ENCODE peak calls at places on chromosomes 13 and 19, in ten cellular contexts. One of them, this sample, is unnamed.

GRCh38 chr13:48333976-48334375 is 30.4 kb downstream of the RB1 start:
- DNase-seq in GM23338: no peak
- DNase-seq in spleen: no peak
- DNase-seq in HCT116: no peak
- DNase-seq in HL-60: no peak
- DNase-seq in stomach: no peak
- DNase-seq in transverse colon: no peak
- DNase-seq in breast epithelium: no peak
- DNase-seq in GM12878: no peak
- DNase-seq in sigmoid colon: no peak
- DNase-seq in this sample: no peak

GRCh38 chr19:55069137-55069858 is 6.3 kb upstream of the RDH13 start:
- DNase-seq in GM23338: peak
- DNase-seq in spleen: no peak
- DNase-seq in HCT116: no peak
- DNase-seq in HL-60: no peak
- DNase-seq in stomach: peak
- DNase-seq in transverse colon: peak
- DNase-seq in breast epithelium: peak
- DNase-seq in GM12878: no peak
- DNase-seq in sigmoid colon: no peak
- DNase-seq in this sample: no peak

GRCh38 chr19:2270572-2271515 is 11.1 kb downstream of the PEAK3 start:
- DNase-seq in GM23338: peak
- DNase-seq in spleen: peak
- DNase-seq in HCT116: no peak
- DNase-seq in HL-60: peak
- DNase-seq in stomach: peak
- DNase-seq in transverse colon: peak
- DNase-seq in breast epithelium: peak
- DNase-seq in GM12878: no peak
- DNase-seq in sigmoid colon: peak
- DNase-seq in this sample: peak

GRCh38 chr19:2550431-2551171 is 74.7 kb downstream of the GADD45B start:
- DNase-seq in GM23338: peak
- DNase-seq in spleen: peak
- DNase-seq in HCT116: no peak
- DNase-seq in HL-60: no peak
- DNase-seq in stomach: no peak
- DNase-seq in transverse colon: no peak
- DNase-seq in breast epithelium: no peak
- DNase-seq in GM12878: no peak
- DNase-seq in sigmoid colon: peak
- DNase-seq in this sample: no peak

GRCh38 chr19:2974342-2974932 is 2.9 kb upstream of the TLE6 start:
- DNase-seq in GM23338: no peak
- DNase-seq in spleen: no peak
- DNase-seq in HCT116: no peak
- DNase-seq in HL-60: peak
- DNase-seq in stomach: no peak
- DNase-seq in transverse colon: no peak
- DNase-seq in breast epithelium: peak
- DNase-seq in GM12878: no peak
- DNase-seq in sigmoid colon: peak
- DNase-seq in this sample: no peak

GRCh38 chr19:14550201-14550754 is 20.9 kb downstream of the TECR start:
- DNase-seq in GM23338: no peak
- DNase-seq in spleen: no peak
- DNase-seq in HCT116: no peak
- DNase-seq in HL-60: no peak
- DNase-seq in stomach: peak
- DNase-seq in transverse colon: peak
- DNase-seq in breast epithelium: peak
- DNase-seq in GM12878: no peak
- DNase-seq in sigmoid colon: no peak
- DNase-seq in this sample: peak

GRCh38 chr19:41696402-41697197 is 8.5 kb upstream of the CEACAM7 start:
- DNase-seq in GM23338: peak
- DNase-seq in spleen: peak
- DNase-seq in HCT116: no peak
- DNase-seq in HL-60: peak
- DNase-seq in stomach: peak
- DNase-seq in transverse colon: peak
- DNase-seq in breast epithelium: no peak
- DNase-seq in GM12878: no peak
- DNase-seq in sigmoid colon: peak
- DNase-seq in this sample: peak

GRCh38 chr19:49173198-49173597 is 15.6 kb downstream of the TRPM4 start:
- DNase-seq in GM23338: no peak
- DNase-seq in spleen: no peak
- DNase-seq in HCT116: no peak
- DNase-seq in HL-60: no peak
- DNase-seq in stomach: no peak
- DNase-seq in transverse colon: no peak
- DNase-seq in breast epithelium: no peak
- DNase-seq in GM12878: no peak
- DNase-seq in sigmoid colon: no peak
- DNase-seq in this sample: no peak

GRCh38 chr19:3075605-3076431 is 13.5 kb upstream of the TLE5 start:
- DNase-seq in GM23338: peak
- DNase-seq in spleen: peak
- DNase-seq in HCT116: no peak
- DNase-seq in HL-60: peak
- DNase-seq in stomach: peak
- DNase-seq in transverse colon: peak
- DNase-seq in breast epithelium: no peak
- DNase-seq in GM12878: no peak
- DNase-seq in sigmoid colon: no peak
- DNase-seq in this sample: no peak

GRCh38 chr13:37023871-37024270 is 23.3 kb downstream of the EXOSC8 start:
- DNase-seq in GM23338: no peak
- DNase-seq in spleen: no peak
- DNase-seq in HCT116: no peak
- DNase-seq in HL-60: no peak
- DNase-seq in stomach: no peak
- DNase-seq in transverse colon: no peak
- DNase-seq in breast epithelium: no peak
- DNase-seq in GM12878: no peak
- DNase-seq in sigmoid colon: no peak
- DNase-seq in this sample: no peak

GRCh38 chr13:44920013-44920412 is 69.3 kb downstream of the NUFIP1 start:
- DNase-seq in GM23338: no peak
- DNase-seq in spleen: no peak
- DNase-seq in HCT116: peak
- DNase-seq in HL-60: no peak
- DNase-seq in stomach: no peak
- DNase-seq in transverse colon: no peak
- DNase-seq in breast epithelium: no peak
- DNase-seq in GM12878: no peak
- DNase-seq in sigmoid colon: no peak
- DNase-seq in this sample: no peak

GRCh38 chr19:45791744-45792481 is 732 bp downstream of the DMWD start:
- DNase-seq in GM23338: no peak
- DNase-seq in spleen: no peak
- DNase-seq in HCT116: no peak
- DNase-seq in HL-60: no peak
- DNase-seq in stomach: no peak
- DNase-seq in transverse colon: no peak
- DNase-seq in breast epithelium: no peak
- DNase-seq in GM12878: no peak
- DNase-seq in sigmoid colon: no peak
- DNase-seq in this sample: no peak

GRCh38 chr19:17511724-17512573 is 500 bp downstream of the PGLS start:
- DNase-seq in GM23338: peak
- DNase-seq in spleen: peak
- DNase-seq in HCT116: peak
- DNase-seq in HL-60: peak
- DNase-seq in stomach: peak
- DNase-seq in transverse colon: peak
- DNase-seq in breast epithelium: peak
- DNase-seq in GM12878: peak
- DNase-seq in sigmoid colon: peak
- DNase-seq in this sample: peak

GRCh38 chr13:49997935-49998334 is 1.1 kb downstream of the TRIM13 start:
- DNase-seq in GM23338: peak
- DNase-seq in spleen: no peak
- DNase-seq in HCT116: no peak
- DNase-seq in HL-60: peak
- DNase-seq in stomach: no peak
- DNase-seq in transverse colon: no peak
- DNase-seq in breast epithelium: no peak
- DNase-seq in GM12878: no peak
- DNase-seq in sigmoid colon: no peak
- DNase-seq in this sample: no peak

GRCh38 chr19:46390866-46391265 is 22.5 kb downstream of the CCDC8 start:
- DNase-seq in GM23338: no peak
- DNase-seq in spleen: peak
- DNase-seq in HCT116: no peak
- DNase-seq in HL-60: no peak
- DNase-seq in stomach: no peak
- DNase-seq in transverse colon: no peak
- DNase-seq in breast epithelium: no peak
- DNase-seq in GM12878: no peak
- DNase-seq in sigmoid colon: peak
- DNase-seq in this sample: no peak

GRCh38 chr13:39483326-39483725 is 119.7 kb downstream of the LHFPL6 start:
- DNase-seq in GM23338: no peak
- DNase-seq in spleen: no peak
- DNase-seq in HCT116: no peak
- DNase-seq in HL-60: no peak
- DNase-seq in stomach: no peak
- DNase-seq in transverse colon: no peak
- DNase-seq in breast epithelium: no peak
- DNase-seq in GM12878: no peak
- DNase-seq in sigmoid colon: no peak
- DNase-seq in this sample: no peak

GRCh38 chr19:3459322-3459881 is 20.9 kb downstream of the SMIM24 start:
- DNase-seq in GM23338: peak
- DNase-seq in spleen: no peak
- DNase-seq in HCT116: no peak
- DNase-seq in HL-60: no peak
- DNase-seq in stomach: peak
- DNase-seq in transverse colon: peak
- DNase-seq in breast epithelium: peak
- DNase-seq in GM12878: no peak
- DNase-seq in sigmoid colon: peak
- DNase-seq in this sample: peak

GRCh38 chr13:59111711-59112110 is 1052.0 kb downstream of the DIAPH3 start:
- DNase-seq in GM23338: no peak
- DNase-seq in spleen: no peak
- DNase-seq in HCT116: no peak
- DNase-seq in HL-60: no peak
- DNase-seq in stomach: no peak
- DNase-seq in transverse colon: no peak
- DNase-seq in breast epithelium: no peak
- DNase-seq in GM12878: no peak
- DNase-seq in sigmoid colon: no peak
- DNase-seq in this sample: no peak

GRCh38 chr13:29165216-29165615 is 345.1 kb downstream of the MTUS2 start:
- DNase-seq in GM23338: no peak
- DNase-seq in spleen: no peak
- DNase-seq in HCT116: no peak
- DNase-seq in HL-60: no peak
- DNase-seq in stomach: no peak
- DNase-seq in transverse colon: no peak
- DNase-seq in breast epithelium: no peak
- DNase-seq in GM12878: no peak
- DNase-seq in sigmoid colon: no peak
- DNase-seq in this sample: no peak

GRCh38 chr19:38402623-38402966 is 298 bp upstream of the FAM98C start:
- DNase-seq in GM23338: no peak
- DNase-seq in spleen: no peak
- DNase-seq in HCT116: no peak
- DNase-seq in HL-60: no peak
- DNase-seq in stomach: no peak
- DNase-seq in transverse colon: no peak
- DNase-seq in breast epithelium: no peak
- DNase-seq in GM12878: no peak
- DNase-seq in sigmoid colon: no peak
- DNase-seq in this sample: no peak
- H3K27ac ChIP-seq in GM23338: no peak
- H3K27ac ChIP-seq in spleen: peak
- H3K27ac ChIP-seq in HCT116: no peak
- H3K27ac ChIP-seq in HL-60: no peak
- H3K27ac ChIP-seq in stomach: peak
- H3K27ac ChIP-seq in transverse colon: peak
- H3K27ac ChIP-seq in breast epithelium: peak
- H3K27ac ChIP-seq in GM12878: no peak
- H3K27ac ChIP-seq in sigmoid colon: no peak
- H3K27ac ChIP-seq in this sample: peak

GRCh38 chr19:13053761-13054604 is 48.7 kb downstream of the LYL1 start:
- DNase-seq in GM23338: peak
- DNase-seq in spleen: no peak
- DNase-seq in HCT116: peak
- DNase-seq in HL-60: no peak
- DNase-seq in stomach: peak
- DNase-seq in transverse colon: peak
- DNase-seq in breast epithelium: peak
- DNase-seq in GM12878: no peak
- DNase-seq in sigmoid colon: peak
- DNase-seq in this sample: peak
- TF ChIP-seq POLR2AphosphoS5 in GM23338: no peak
- TF ChIP-seq POLR2AphosphoS5 in spleen: peak
- TF ChIP-seq POLR2AphosphoS5 in HCT116: peak
- TF ChIP-seq POLR2AphosphoS5 in HL-60: no peak
- TF ChIP-seq POLR2AphosphoS5 in stomach: peak
- TF ChIP-seq POLR2AphosphoS5 in transverse colon: no peak
- TF ChIP-seq POLR2AphosphoS5 in breast epithelium: peak
- TF ChIP-seq POLR2AphosphoS5 in GM12878: no peak
- TF ChIP-seq POLR2AphosphoS5 in sigmoid colon: no peak
- TF ChIP-seq POLR2AphosphoS5 in this sample: no peak

DNA sequence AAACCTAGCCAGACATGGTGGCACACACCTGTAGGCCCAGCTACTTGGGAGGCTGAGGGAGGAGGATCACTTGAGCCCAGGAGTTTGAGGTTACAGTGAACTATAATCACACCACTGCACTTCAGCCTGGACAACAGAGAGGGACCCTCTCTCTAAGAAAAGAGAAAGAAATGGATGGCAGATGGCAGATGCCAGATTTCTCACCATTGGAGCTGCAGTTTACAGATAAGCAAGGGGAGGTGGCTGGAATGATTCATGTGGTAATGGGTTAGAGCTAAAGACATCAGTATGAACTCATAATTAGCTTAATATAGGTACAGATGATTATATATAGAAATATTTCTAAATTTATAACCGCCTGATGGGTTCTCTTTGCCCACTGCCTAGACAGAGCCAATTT is 80.1 kb upstream of the IPO5 start:
- DNase-seq in GM23338: no peak
- DNase-seq in spleen: no peak
- DNase-seq in HCT116: no peak
- DNase-seq in HL-60: no peak
- DNase-seq in stomach: no peak
- DNase-seq in transverse colon: no peak
- DNase-seq in breast epithelium: no peak
- DNase-seq in GM12878: no peak
- DNase-seq in sigmoid colon: no peak
- DNase-seq in this sample: no peak
- H3K27ac ChIP-seq in GM23338: no peak
- H3K27ac ChIP-seq in spleen: no peak
- H3K27ac ChIP-seq in HCT116: no peak
- H3K27ac ChIP-seq in HL-60: no peak
- H3K27ac ChIP-seq in stomach: no peak
- H3K27ac ChIP-seq in transverse colon: no peak
- H3K27ac ChIP-seq in breast epithelium: no peak
- H3K27ac ChIP-seq in GM12878: no peak
- H3K27ac ChIP-seq in sigmoid colon: no peak
- H3K27ac ChIP-seq in this sample: no peak

GRCh38 chr19:56508282-56508778 is 675 bp downstream of the ZNF471 start:
- DNase-seq in GM23338: no peak
- DNase-seq in spleen: no peak
- DNase-seq in HCT116: no peak
- DNase-seq in HL-60: no peak
- DNase-seq in stomach: no peak
- DNase-seq in transverse colon: no peak
- DNase-seq in breast epithelium: no peak
- DNase-seq in GM12878: no peak
- DNase-seq in sigmoid colon: no peak
- DNase-seq in this sample: no peak
- TF ChIP-seq POLR2AphosphoS5 in GM23338: no peak
- TF ChIP-seq POLR2AphosphoS5 in spleen: no peak
- TF ChIP-seq POLR2AphosphoS5 in HCT116: no peak
- TF ChIP-seq POLR2AphosphoS5 in HL-60: no peak
- TF ChIP-seq POLR2AphosphoS5 in stomach: no peak
- TF ChIP-seq POLR2AphosphoS5 in transverse colon: no peak
- TF ChIP-seq POLR2AphosphoS5 in breast epithelium: no peak
- TF ChIP-seq POLR2AphosphoS5 in GM12878: no peak
- TF ChIP-seq POLR2AphosphoS5 in sigmoid colon: no peak
- TF ChIP-seq POLR2AphosphoS5 in this sample: no peak